ENCODE peak calls at places on chromosomes 16 and 17, in ten cellular contexts. I, N, A, C, G, E, L, Q, D and W are unnamed samples.

GRCh38 chr16:88702364-88703210 is 3.6 kb downstream of the RNF166 start:
- DNase-seq in D (no peak), Q (no peak), C (no peak), E (no peak), G (no peak), I (no peak), L (no peak), N (peak), A (no peak), W (no peak)

GRCh38 chr17:53353919-53354351 is 468.8 kb upstream of the KIF2B start:
- DNase-seq in L (no peak), C (no peak), G (no peak), I (peak), A (no peak), N (no peak), Q (no peak), D (peak), E (no peak), W (no peak)

GRCh38 chr16:61409604-61410003 is 626.6 kb downstream of the CDH8 start:
- DNase-seq in D (no peak), Q (no peak), A (no peak), L (no peak), C (no peak), G (no peak), I (no peak), N (no peak), E (no peak), W (no peak)

GRCh38 chr16:24504467-24505345 is 34.7 kb upstream of the RBBP6 start:
- DNase-seq in C (peak), A (peak), Q (no peak), I (peak), G (peak), N (peak), L (peak), E (peak), D (peak), W (peak)

GRCh38 chr16:54242199-54242598 is 44.4 kb downstream of the IRX3 start:
- DNase-seq in D (no peak), C (no peak), N (no peak), L (no peak), G (no peak), Q (no peak), E (peak), I (no peak), A (no peak), W (no peak)

GRCh38 chr17:8038954-8039610 is at the start of gene ALOX15B:
- DNase-seq in Q (no peak), C (no peak), L (no peak), I (peak), E (no peak), N (no peak), A (no peak), G (no peak), D (no peak), W (no peak)

GRCh38 chr17:3799181-3799627 is 1.8 kb downstream of the ITGAE start:
- DNase-seq in I (no peak), A (no peak), N (no peak), D (no peak), Q (no peak), C (no peak), L (no peak), G (no peak), E (no peak), W (no peak)

GRCh38 chr17:3879181-3879580 is 13.7 kb downstream of the CAMKK1 start:
- DNase-seq in L (no peak), C (peak), Q (no peak), A (no peak), N (no peak), E (peak), D (peak), G (no peak), I (no peak), W (no peak)

GRCh38 chr16:12613131-12613991 is 190.3 kb downstream of the CPPED1 start:
- DNase-seq in N (no peak), E (peak), G (no peak), I (no peak), Q (no peak), L (no peak), D (no peak), A (peak), C (no peak), W (no peak)